ENCODE peak calls at places on chromosomes 7 and 10, in eight cellular contexts. One of them, this sample, is unnamed. For H3K4me1, the result is how much of the 10 kb centered on the place peaks cover.

GRCh38 chr7:98414205-98414900 is 13.5 kb upstream of the BAIAP2L1 start:
- DNase-seq in cardiac muscle cell: no peak
- DNase-seq in GM23248: no peak
- DNase-seq in endothelial cell of umbilical vein: no peak
- DNase-seq in DND-41: no peak
- DNase-seq in Karpas-422: no peak
- DNase-seq in fibroblast of lung: no peak
- DNase-seq in transverse colon: no peak
- DNase-seq in this sample: no peak

GRCh38 chr10:130105724-130106123 is 4.9 kb downstream of the C10orf143 start:
- DNase-seq in cardiac muscle cell: no peak
- DNase-seq in GM23248: no peak
- DNase-seq in endothelial cell of umbilical vein: no peak
- DNase-seq in DND-41: no peak
- DNase-seq in Karpas-422: no peak
- DNase-seq in fibroblast of lung: no peak
- DNase-seq in transverse colon: no peak
- DNase-seq in this sample: no peak

GRCh38 chr7:28062197-28062988 is 118.2 kb downstream of the JAZF1 start:
- DNase-seq in cardiac muscle cell: peak
- DNase-seq in GM23248: peak
- DNase-seq in endothelial cell of umbilical vein: peak
- DNase-seq in DND-41: peak
- DNase-seq in Karpas-422: peak
- DNase-seq in fibroblast of lung: peak
- DNase-seq in transverse colon: peak
- DNase-seq in this sample: peak

GRCh38 chr7:28706607-28707006 is 251.5 kb downstream of the TRIL start:
- DNase-seq in cardiac muscle cell: no peak
- DNase-seq in GM23248: no peak
- DNase-seq in endothelial cell of umbilical vein: no peak
- DNase-seq in DND-41: no peak
- DNase-seq in Karpas-422: no peak
- DNase-seq in fibroblast of lung: no peak
- DNase-seq in transverse colon: no peak
- DNase-seq in this sample: no peak

GRCh38 chr10:35890970-35891330 is 248.9 kb upstream of the FZD8 start:
- DNase-seq in cardiac muscle cell: peak
- DNase-seq in GM23248: no peak
- DNase-seq in endothelial cell of umbilical vein: no peak
- DNase-seq in DND-41: no peak
- DNase-seq in Karpas-422: no peak
- DNase-seq in fibroblast of lung: no peak
- DNase-seq in transverse colon: no peak
- DNase-seq in this sample: no peak

GRCh38 chr10:26642896-26643653 is 54.4 kb upstream of the PDSS1 start:
- DNase-seq in cardiac muscle cell: no peak
- DNase-seq in GM23248: no peak
- DNase-seq in endothelial cell of umbilical vein: no peak
- DNase-seq in DND-41: no peak
- DNase-seq in Karpas-422: peak
- DNase-seq in fibroblast of lung: no peak
- DNase-seq in transverse colon: no peak
- DNase-seq in this sample: no peak

GRCh38 chr10:102452672-102453340 is 1.5 kb upstream of the C10orf95 start:
- DNase-seq in cardiac muscle cell: no peak
- DNase-seq in GM23248: peak
- DNase-seq in endothelial cell of umbilical vein: no peak
- DNase-seq in DND-41: no peak
- DNase-seq in Karpas-422: no peak
- DNase-seq in fibroblast of lung: peak
- DNase-seq in transverse colon: peak
- DNase-seq in this sample: peak

GRCh38 chr10:130559213-130559944 is 423.2 kb downstream of the GLRX3 start:
- DNase-seq in cardiac muscle cell: no peak
- DNase-seq in GM23248: no peak
- DNase-seq in endothelial cell of umbilical vein: no peak
- DNase-seq in DND-41: no peak
- DNase-seq in Karpas-422: no peak
- DNase-seq in fibroblast of lung: no peak
- DNase-seq in transverse colon: no peak
- DNase-seq in this sample: no peak

GRCh38 chr10:62015994-62016393 is 114.5 kb downstream of the ARID5B start:
- DNase-seq in cardiac muscle cell: peak
- DNase-seq in GM23248: no peak
- DNase-seq in endothelial cell of umbilical vein: peak
- DNase-seq in DND-41: no peak
- DNase-seq in Karpas-422: no peak
- DNase-seq in fibroblast of lung: no peak
- DNase-seq in transverse colon: no peak
- DNase-seq in this sample: no peak
- H3K4me1 ChIP-seq in cardiac muscle cell: under half
- H3K4me1 ChIP-seq in GM23248: under half
- H3K4me1 ChIP-seq in endothelial cell of umbilical vein: under half
- H3K4me1 ChIP-seq in DND-41: under half
- H3K4me1 ChIP-seq in Karpas-422: under half
- H3K4me1 ChIP-seq in fibroblast of lung: under half
- H3K4me1 ChIP-seq in transverse colon: under half
- H3K4me1 ChIP-seq in this sample: under half

DNA sequence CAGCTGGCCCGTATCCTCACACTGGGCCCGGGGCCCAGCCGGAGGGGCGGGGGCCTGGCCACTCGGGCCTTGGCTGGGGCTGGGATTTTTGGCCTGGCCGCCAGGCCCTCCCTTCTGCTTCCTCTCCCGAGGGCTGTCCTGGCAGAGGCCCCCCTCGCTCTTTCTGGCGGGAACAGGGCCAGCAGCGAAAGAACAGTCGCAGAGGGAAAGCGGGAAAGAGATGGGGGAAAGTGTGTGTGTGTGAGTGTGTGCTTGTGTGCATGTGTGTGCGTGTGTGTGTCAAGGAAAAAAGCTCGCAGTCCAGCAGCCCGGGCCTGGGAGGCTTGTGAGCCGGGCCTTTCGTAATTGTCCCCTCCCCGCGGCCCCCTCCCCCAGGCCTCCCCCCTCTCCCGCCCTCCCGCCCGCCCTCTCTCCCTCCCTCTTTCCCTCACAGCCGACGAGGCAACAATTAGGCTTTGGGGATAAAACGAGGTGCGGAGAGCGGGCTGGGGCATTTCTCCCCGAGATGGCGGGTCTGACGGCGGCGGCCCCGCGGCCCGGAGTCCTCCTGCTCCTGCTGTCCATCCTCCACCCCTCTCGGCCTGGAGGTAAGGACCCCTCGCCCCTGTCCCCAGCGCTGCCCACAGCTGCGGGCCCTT is at the start of gene ELN:
- DNase-seq in cardiac muscle cell: no peak
- DNase-seq in GM23248: peak
- DNase-seq in endothelial cell of umbilical vein: peak
- DNase-seq in DND-41: no peak
- DNase-seq in Karpas-422: no peak
- DNase-seq in fibroblast of lung: peak
- DNase-seq in transverse colon: peak
- DNase-seq in this sample: no peak
- H3K4me1 ChIP-seq in cardiac muscle cell: under half
- H3K4me1 ChIP-seq in GM23248: under half
- H3K4me1 ChIP-seq in endothelial cell of umbilical vein: under half
- H3K4me1 ChIP-seq in DND-41: under half
- H3K4me1 ChIP-seq in Karpas-422: under half
- H3K4me1 ChIP-seq in fibroblast of lung: under half
- H3K4me1 ChIP-seq in transverse colon: under half
- H3K4me1 ChIP-seq in this sample: under half

DNA sequence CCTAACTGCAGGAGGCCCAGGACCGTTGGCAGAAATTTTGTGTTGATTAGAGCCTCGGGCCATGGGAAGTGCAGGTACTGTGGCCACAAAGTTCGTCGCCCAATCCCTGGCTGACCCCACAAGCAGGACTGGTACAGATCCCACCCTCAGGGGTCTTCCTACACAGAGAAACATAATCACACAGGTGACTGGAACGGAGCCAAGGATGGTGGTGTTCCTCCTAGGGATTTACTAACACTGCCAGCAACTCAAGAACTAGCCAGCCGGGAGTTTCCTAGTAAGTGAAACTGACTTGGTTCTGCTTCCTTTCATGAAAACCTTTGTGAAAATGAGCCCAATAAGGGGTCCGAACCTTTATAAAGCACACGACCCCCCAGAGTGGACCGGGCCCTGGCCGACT is 5.7 kb downstream of the CUX1 start:
- DNase-seq in cardiac muscle cell: no peak
- DNase-seq in GM23248: no peak
- DNase-seq in endothelial cell of umbilical vein: no peak
- DNase-seq in DND-41: no peak
- DNase-seq in Karpas-422: no peak
- DNase-seq in fibroblast of lung: no peak
- DNase-seq in transverse colon: no peak
- DNase-seq in this sample: no peak
- H3K4me1 ChIP-seq in cardiac muscle cell: under half
- H3K4me1 ChIP-seq in GM23248: under half
- H3K4me1 ChIP-seq in endothelial cell of umbilical vein: under half
- H3K4me1 ChIP-seq in DND-41: under half
- H3K4me1 ChIP-seq in Karpas-422: half or more
- H3K4me1 ChIP-seq in fibroblast of lung: under half
- H3K4me1 ChIP-seq in transverse colon: under half
- H3K4me1 ChIP-seq in this sample: under half

DNA sequence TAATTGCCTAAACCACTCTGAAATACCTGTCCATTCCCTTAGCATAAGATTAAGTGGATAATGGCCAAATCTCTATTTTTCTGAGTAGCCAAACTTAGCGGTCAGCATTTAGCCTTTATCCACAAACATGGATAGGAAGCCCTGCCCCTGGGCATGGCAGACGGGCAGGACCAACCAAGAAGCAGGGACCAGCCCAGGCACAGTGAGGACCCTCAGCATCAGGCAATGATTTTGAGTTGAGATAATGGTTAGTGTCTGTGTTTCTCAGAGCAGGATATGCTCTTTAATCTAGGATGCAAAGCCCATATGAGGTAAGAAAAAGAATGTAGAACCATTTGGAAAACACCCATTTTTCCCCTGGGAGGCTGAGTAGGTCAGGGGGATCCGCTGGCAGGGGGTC is 131.7 kb downstream of the DPP6 start:
- DNase-seq in cardiac muscle cell: no peak
- DNase-seq in GM23248: no peak
- DNase-seq in endothelial cell of umbilical vein: no peak
- DNase-seq in DND-41: no peak
- DNase-seq in Karpas-422: no peak
- DNase-seq in fibroblast of lung: no peak
- DNase-seq in transverse colon: no peak
- DNase-seq in this sample: no peak
- H3K4me1 ChIP-seq in cardiac muscle cell: under half
- H3K4me1 ChIP-seq in GM23248: under half
- H3K4me1 ChIP-seq in endothelial cell of umbilical vein: under half
- H3K4me1 ChIP-seq in DND-41: under half
- H3K4me1 ChIP-seq in Karpas-422: under half
- H3K4me1 ChIP-seq in fibroblast of lung: under half
- H3K4me1 ChIP-seq in transverse colon: under half
- H3K4me1 ChIP-seq in this sample: under half

DNA sequence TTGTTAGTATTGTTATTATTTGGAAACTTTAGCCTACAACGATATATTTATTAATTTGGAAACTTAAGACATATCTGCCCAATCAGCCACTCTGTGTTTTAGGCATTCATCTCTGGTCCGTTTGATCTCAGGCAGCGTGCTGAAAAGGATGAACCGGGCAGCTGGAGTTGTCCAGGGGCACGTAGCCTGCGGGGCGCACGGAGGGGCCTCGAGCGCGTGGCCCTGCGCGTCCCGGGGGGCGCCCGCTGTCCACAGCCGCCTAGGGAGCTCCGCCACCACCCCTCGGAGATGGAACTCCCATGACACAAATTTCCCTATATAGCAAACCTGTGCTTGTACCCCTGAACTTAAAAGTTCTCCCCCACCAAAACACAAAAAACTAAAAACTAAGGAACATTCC is 24.3 kb upstream of the MKI67 start:
- DNase-seq in cardiac muscle cell: no peak
- DNase-seq in GM23248: no peak
- DNase-seq in endothelial cell of umbilical vein: no peak
- DNase-seq in DND-41: no peak
- DNase-seq in Karpas-422: no peak
- DNase-seq in fibroblast of lung: no peak
- DNase-seq in transverse colon: no peak
- DNase-seq in this sample: no peak
- H3K4me1 ChIP-seq in cardiac muscle cell: under half
- H3K4me1 ChIP-seq in GM23248: under half
- H3K4me1 ChIP-seq in endothelial cell of umbilical vein: under half
- H3K4me1 ChIP-seq in DND-41: under half
- H3K4me1 ChIP-seq in Karpas-422: under half
- H3K4me1 ChIP-seq in fibroblast of lung: under half
- H3K4me1 ChIP-seq in transverse colon: under half
- H3K4me1 ChIP-seq in this sample: under half

DNA sequence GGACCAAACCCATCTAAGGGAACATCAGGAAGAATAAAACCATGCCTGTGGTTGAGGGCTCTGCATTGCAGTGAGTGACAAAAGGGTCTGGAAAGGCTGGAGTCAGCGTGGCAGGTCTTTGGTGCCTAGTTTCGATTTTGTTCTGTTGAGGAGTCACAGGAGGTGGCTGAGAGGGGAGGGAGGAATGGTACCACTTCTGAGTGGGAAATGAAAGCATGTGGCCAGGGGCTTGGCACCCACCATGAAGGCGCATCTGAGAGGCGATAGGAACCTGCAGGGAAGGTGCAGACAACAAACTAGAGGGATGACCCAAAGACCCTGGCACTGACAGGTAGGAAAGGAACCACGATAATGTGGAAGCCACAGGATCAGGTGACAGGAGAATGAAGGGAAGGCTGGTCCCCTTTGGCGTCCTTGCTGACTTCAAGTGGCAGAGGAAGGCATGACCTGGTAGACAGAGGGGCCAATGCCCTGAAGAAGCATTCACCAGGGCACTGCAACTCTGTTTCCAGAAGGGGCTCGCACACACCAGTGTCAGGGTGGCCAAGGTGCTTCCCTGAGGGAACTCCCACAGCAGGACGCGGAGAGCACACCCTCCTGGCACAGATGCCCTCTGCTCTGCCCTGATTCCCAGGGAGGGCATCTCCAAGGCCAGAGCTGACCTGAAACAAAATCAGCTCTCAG is 41.7 kb downstream of the HIPK2 start:
- DNase-seq in cardiac muscle cell: no peak
- DNase-seq in GM23248: no peak
- DNase-seq in endothelial cell of umbilical vein: no peak
- DNase-seq in DND-41: no peak
- DNase-seq in Karpas-422: no peak
- DNase-seq in fibroblast of lung: no peak
- DNase-seq in transverse colon: no peak
- DNase-seq in this sample: peak
- H3K4me1 ChIP-seq in cardiac muscle cell: under half
- H3K4me1 ChIP-seq in GM23248: half or more
- H3K4me1 ChIP-seq in endothelial cell of umbilical vein: half or more
- H3K4me1 ChIP-seq in DND-41: under half
- H3K4me1 ChIP-seq in Karpas-422: under half
- H3K4me1 ChIP-seq in fibroblast of lung: under half
- H3K4me1 ChIP-seq in transverse colon: under half
- H3K4me1 ChIP-seq in this sample: under half

This sample was measured in CD8-positive, alpha-beta T cell.